ENCODE peak calls at places on chromosomes 3 and 15, in ten cellular contexts. E is H1; W is PC-9; R is adrenal gland; I is fibroblast of lung; A is Panc1; S is ascending aorta; X is effector memory CD4-positive, alpha-beta T cell; F is Peyer's patch; D is CD8-positive, alpha-beta T cell. G is an unnamed sample. For H3K4me1 and H3K27me3, the result is how much of the 10 kb centered on the place peaks cover.

GRCh38 chr3:16362781-16363180 is 97.8 kb downstream of the OXNAD1 start:
- DNase-seq in E (no peak), R (no peak), X (no peak), I (peak), A (no peak), S (peak), W (no peak), D (no peak), F (no peak), G (no peak)

GRCh38 chr3:52498134-52499054 is 3.3 kb downstream of the STAB1 start:
- DNase-seq in D (no peak), S (peak), I (peak), W (no peak), E (no peak), F (peak), A (no peak), X (no peak), R (no peak), G (no peak)

GRCh38 chr3:183253961-183254815 is 1.1 kb downstream of the B3GNT5 start:
- DNase-seq in X (no peak), F (no peak), S (no peak), R (peak), D (no peak), W (peak), A (no peak), I (peak), E (peak), G (peak)

GRCh38 chr15:70856177-70856883 is 2.4 kb upstream of the LARP6 start:
- DNase-seq in X (no peak), S (no peak), D (no peak), F (no peak), R (no peak), W (no peak), A (no peak), I (peak), E (no peak), G (no peak)

GRCh38 chr3:14773691-14774128 is 45.1 kb upstream of the FGD5 start:
- DNase-seq in I (no peak), R (peak), W (no peak), X (no peak), S (no peak), A (no peak), E (peak), F (no peak), D (no peak), G (no peak)

GRCh38 chr3:197846491-197846890 is 55.4 kb downstream of the LRCH3 start:
- DNase-seq in R (no peak), W (no peak), S (no peak), I (no peak), E (no peak), F (no peak), D (no peak), A (no peak), X (no peak), G (no peak)

GRCh38 chr3:60557122-60557521 is 694.1 kb downstream of the FHIT start:
- DNase-seq in R (no peak), X (no peak), F (no peak), S (no peak), E (no peak), W (no peak), D (no peak), I (no peak), A (no peak), G (no peak)

GRCh38 chr15:68769702-68770101 is 51.0 kb downstream of the ANP32A start:
- DNase-seq in D (no peak), A (no peak), E (peak), W (no peak), I (no peak), S (no peak), R (no peak), X (no peak), F (no peak), G (no peak)

GRCh38 chr15:90020041-90020735 is 19.1 kb downstream of the ZNF710 start:
- DNase-seq in E (no peak), W (no peak), D (no peak), F (no peak), R (no peak), X (no peak), A (no peak), S (peak), I (no peak), G (no peak)
- H3K4me1 ChIP-seq in E (under half), W (under half), D (under half), F (under half), R (under half), X (under half), A (under half), S (under half), I (under half), G (under half)

GRCh38 chr15:73374599-73374998 is 5.8 kb upstream of the HCN4 start:
- DNase-seq in A (no peak), F (no peak), R (peak), S (no peak), W (no peak), X (no peak), I (no peak), E (no peak), D (no peak), G (no peak)
- H3K27me3 ChIP-seq in A (under half), F (under half), R (under half), S (under half), W (under half), X (under half), I (under half), E (under half), D (under half), G (half or more)

GRCh38 chr3:12559520-12559919 is 2.6 kb downstream of the MKRN2 start:
- DNase-seq in X (no peak), W (no peak), S (no peak), E (no peak), D (no peak), F (no peak), A (no peak), I (no peak), R (no peak), G (no peak)
- H3K4me1 ChIP-seq in X (under half), W (under half), S (under half), E (under half), D (under half), F (under half), A (under half), I (under half), R (under half), G (half or more)

GRCh38 chr3:169659096-169659521 is 4.4 kb downstream of the MECOM start:
- DNase-seq in W (no peak), I (no peak), E (peak), X (no peak), D (no peak), S (no peak), R (no peak), F (no peak), A (no peak), G (peak)
- H3K27me3 ChIP-seq in W (under half), I (under half), E (under half), X (half or more), D (half or more), S (under half), R (half or more), F (under half), A (half or more), G (under half)

GRCh38 chr3:124273651-124274050 is 281.7 kb upstream of the ROPN1 start:
- DNase-seq in F (no peak), I (peak), R (no peak), D (no peak), X (no peak), E (no peak), S (peak), W (no peak), A (no peak), G (no peak)
- H3K4me1 ChIP-seq in F (under half), I (under half), R (under half), D (under half), X (under half), E (under half), S (under half), W (under half), A (under half), G (under half)

GRCh38 chr3:125236331-125236903 is 23.9 kb upstream of the SLC12A8 start:
- DNase-seq in A (no peak), E (no peak), W (no peak), R (no peak), D (no peak), I (peak), F (no peak), X (no peak), S (no peak), G (no peak)
- H3K27me3 ChIP-seq in A (under half), E (under half), W (under half), R (under half), D (under half), I (under half), F (under half), X (under half), S (under half), G (under half)

GRCh38 chr15:59456114-59456513 is 18.1 kb downstream of the FAM81A start:
- DNase-seq in W (peak), R (no peak), E (no peak), S (no peak), I (no peak), F (no peak), A (no peak), D (no peak), X (no peak), G (peak)

GRCh38 chr15:59457103-59457502 is 19.1 kb downstream of the FAM81A start:
- DNase-seq in D (no peak), E (no peak), S (no peak), X (no peak), F (no peak), A (no peak), I (no peak), R (no peak), W (peak), G (no peak)

DNA sequence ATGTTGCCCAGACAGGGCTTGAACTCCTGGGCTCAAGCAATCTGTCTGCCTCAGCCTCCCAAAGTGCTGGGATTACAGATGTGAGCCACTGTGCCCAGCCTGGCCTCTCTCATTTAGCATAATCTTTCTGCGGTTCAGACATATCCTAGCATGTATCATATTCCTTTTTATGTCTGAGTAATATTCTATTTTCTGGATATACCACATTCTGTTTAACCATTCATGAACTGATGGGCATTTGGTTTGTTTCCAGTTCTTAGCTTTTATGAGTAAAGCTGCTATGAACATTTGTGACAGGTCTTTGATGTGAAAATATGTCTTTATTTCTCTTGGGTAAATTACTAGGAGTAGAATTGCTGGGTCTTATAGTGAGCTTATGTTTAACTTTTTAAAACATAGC is 23.5 kb downstream of the FAM81A start:
- DNase-seq in D (no peak), S (no peak), X (no peak), F (no peak), E (no peak), W (no peak), A (no peak), R (no peak), I (no peak), G (no peak)
- H3K4me1 ChIP-seq in D (under half), S (under half), X (under half), F (under half), E (under half), W (under half), A (under half), R (under half), I (under half), G (under half)

DNA sequence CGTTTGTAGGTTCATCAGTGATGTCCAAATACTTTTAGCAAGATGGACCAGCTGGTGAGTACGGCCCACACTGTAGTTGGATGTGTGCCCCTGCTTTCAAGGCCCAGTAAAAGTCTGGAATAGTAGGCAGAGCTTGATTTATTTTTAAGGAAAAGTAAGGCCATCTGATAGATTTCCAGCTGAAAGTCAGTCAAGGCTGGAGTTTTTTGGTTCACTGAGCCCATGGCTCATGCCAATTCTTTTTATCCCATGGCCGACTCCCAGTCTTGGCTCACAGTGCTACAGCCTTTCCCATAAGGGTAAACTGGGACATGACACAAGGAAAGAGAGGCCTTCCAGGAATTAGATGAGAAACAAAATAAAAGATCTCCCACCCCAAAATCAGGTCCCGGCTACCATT is 13.5 kb downstream of the CCDC80 start:
- DNase-seq in A (no peak), D (no peak), S (no peak), W (no peak), I (no peak), E (no peak), X (no peak), R (peak), F (no peak), G (no peak)
- H3K27me3 ChIP-seq in A (under half), D (under half), S (under half), W (under half), I (under half), E (under half), X (under half), R (under half), F (under half), G (under half)

GRCh38 chr3:152404976-152405375 is 136.2 kb downstream of the MBNL1 start:
- DNase-seq in W (no peak), S (no peak), D (no peak), R (no peak), E (no peak), I (no peak), A (no peak), X (no peak), F (no peak), G (no peak)
- H3K4me1 ChIP-seq in W (under half), S (under half), D (half or more), R (half or more), E (under half), I (under half), A (under half), X (under half), F (under half), G (under half)